ENCODE peak calls at places on chromosomes 2 and 18, in seven cellular contexts. K is breast epithelium, A is heart left ventricle, O is testis, Q is adrenal gland, G is lower leg skin, L is IMR-90. U is an unnamed sample.
A peak's percentile ranks its signal among the peaks of the same experiment; 100 is the strongest.

GRCh38 chr2:108776475-108776874 is 10.1 kb upstream of the CCDC138 start:
- DNase-seq in K (no peak), G (no peak), Q (no peak), A (no peak), O (no peak), L (no peak), U (no peak)

GRCh38 chr2:118668431-118669424 is 178.7 kb downstream of the EN1 start:
- DNase-seq in Q (no peak), A (no peak), O (no peak), K (no peak), L (peak; percentile 95), G (peak; percentile 34), U (no peak)

GRCh38 chr18:46712406-46712805 is 44.4 kb downstream of the ST8SIA5 start:
- DNase-seq in O (peak; percentile 38), A (peak; percentile 61), K (no peak), L (peak; percentile 58), G (no peak), Q (peak; percentile 86), U (no peak)

GRCh38 chr2:10329880-10330699 is 27.4 kb downstream of the HPCAL1 start:
- DNase-seq in Q (peak; percentile 88), A (no peak), O (no peak), K (no peak), G (no peak), L (peak; percentile 67), U (no peak)

GRCh38 chr18:63161728-63162195 is 157.8 kb downstream of the BCL2 start:
- DNase-seq in K (peak; percentile 73), O (peak; percentile 84), L (peak; percentile 93), G (peak; percentile 90), Q (peak; percentile 84), A (peak; percentile 60), U (peak; percentile 75)

GRCh38 chr2:54030814-54031213 is 60.0 kb upstream of the PSME4 start:
- DNase-seq in O (no peak), Q (no peak), A (no peak), L (no peak), G (no peak), K (no peak), U (no peak)

GRCh38 chr2:25294573-25295462 is 46.9 kb downstream of the DNMT3A start:
- DNase-seq in L (peak; percentile 24), K (peak; percentile 47), O (peak; percentile 84), G (peak; percentile 65), Q (peak; percentile 87), A (peak; percentile 92), U (peak; percentile 71)

GRCh38 chr2:226831266-226831665 is 4.6 kb upstream of the RHBDD1 start:
- DNase-seq in G (no peak), L (no peak), A (no peak), O (no peak), K (no peak), Q (no peak), U (no peak)

GRCh38 chr2:131408176-131408575 is 44.2 kb upstream of the RAB6D start:
- DNase-seq in Q (no peak), G (no peak), L (no peak), K (no peak), A (no peak), O (no peak), U (no peak)

GRCh38 chr2:134331081-134331480 is 77.2 kb downstream of the MGAT5 start:
- DNase-seq in L (no peak), Q (no peak), A (no peak), G (no peak), O (no peak), K (no peak), U (no peak)

GRCh38 chr18:61992923-61993322 is 100.1 kb upstream of the RNF152 start:
- DNase-seq in A (no peak), O (no peak), Q (no peak), L (peak; percentile 72), K (no peak), G (no peak), U (no peak)

GRCh38 chr2:236080412-236080811 is 87.8 kb downstream of the GBX2 start:
- DNase-seq in L (no peak), O (no peak), A (no peak), K (no peak), G (no peak), Q (no peak), U (no peak)

GRCh38 chr2:55768991-55769390 is 75.3 kb upstream of the PNPT1 start:
- DNase-seq in G (no peak), O (no peak), K (no peak), L (no peak), Q (no peak), A (no peak), U (no peak)

GRCh38 chr18:51610481-51610880 is 413.0 kb upstream of the MEX3C start:
- DNase-seq in K (no peak), G (no peak), L (no peak), O (no peak), A (no peak), Q (no peak), U (no peak)

GRCh38 chr2:232800166-232800565 is 23.8 kb upstream of the KCNJ13 start:
- DNase-seq in G (no peak), Q (no peak), O (no peak), K (no peak), A (no peak), L (no peak), U (no peak)

GRCh38 chr2:230775737-230776136 is 63.1 kb downstream of the CAB39 start:
- DNase-seq in K (no peak), G (no peak), O (no peak), A (no peak), L (no peak), Q (no peak), U (no peak)

GRCh38 chr2:23037596-23037995 is 347.4 kb upstream of the KLHL29 start:
- DNase-seq in K (no peak), L (no peak), O (no peak), G (no peak), Q (no peak), A (no peak), U (no peak)

GRCh38 chr2:9165625-9166024 is 41.0 kb upstream of the ASAP2 start:
- DNase-seq in A (peak; percentile 63), Q (no peak), K (peak; percentile 40), L (peak; percentile 68), G (no peak), O (no peak), U (no peak)

GRCh38 chr2:127611076-127611925 is 34.7 kb upstream of the GPR17 start:
- DNase-seq in G (no peak), L (no peak), K (no peak), A (no peak), O (no peak), Q (no peak), U (peak; percentile 7)

GRCh38 chr2:1628893-1629292 is 115.4 kb downstream of the PXDN start:
- DNase-seq in L (peak; percentile 74), Q (peak; percentile 31), O (no peak), G (peak; percentile 82), K (peak; percentile 80), A (no peak), U (peak; percentile 67)

GRCh38 chr2:206993512-206993911 is 54.2 kb downstream of the CPO start:
- DNase-seq in O (no peak), K (no peak), L (peak; percentile 28), Q (no peak), A (no peak), G (no peak), U (no peak)

GRCh38 chr18:78303519-78303918 is 676.1 kb upstream of the SALL3 start:
- DNase-seq in O (no peak), G (no peak), Q (no peak), A (no peak), L (no peak), K (no peak), U (no peak)

GRCh38 chr2:34529965-34530364 is 930.9 kb upstream of the FAM98A start:
- DNase-seq in O (no peak), K (no peak), G (no peak), A (no peak), L (no peak), Q (no peak), U (no peak)

GRCh38 chr2:34534341-34534740 is 935.2 kb upstream of the FAM98A start:
- DNase-seq in Q (no peak), L (no peak), O (no peak), G (no peak), A (no peak), K (no peak), U (no peak)

DNA sequence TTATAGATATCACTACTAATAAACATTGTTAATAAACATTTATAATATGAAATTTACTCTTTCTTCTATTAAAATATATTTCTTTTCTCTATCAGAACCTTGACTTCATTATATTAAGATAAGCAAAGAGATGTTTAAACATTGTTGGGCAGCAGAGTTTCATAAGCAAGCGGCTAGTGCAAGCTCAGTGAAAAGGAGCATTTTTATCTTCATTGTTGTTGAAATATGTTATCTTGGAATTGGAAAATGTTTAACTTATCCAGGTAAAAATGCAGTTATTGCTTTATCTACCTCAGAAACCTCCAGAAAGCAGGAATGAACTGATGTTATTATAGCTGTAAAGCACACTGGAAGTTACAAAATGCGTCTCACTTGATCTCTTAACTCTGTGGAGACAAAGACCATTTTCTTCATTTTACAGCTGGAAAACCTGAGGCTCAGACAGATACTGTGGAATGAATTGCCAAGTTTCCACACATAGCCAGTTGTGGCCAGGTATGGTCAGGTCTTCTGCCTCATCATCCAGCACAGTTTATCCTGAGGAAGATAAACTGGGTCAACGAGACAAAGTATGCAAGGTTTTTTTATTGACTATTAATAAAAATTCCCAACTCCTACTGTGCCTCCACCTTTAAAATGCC is 934.6 kb upstream of the FAM98A start:
- DNase-seq in L (no peak), K (no peak), Q (no peak), O (no peak), A (no peak), G (no peak), U (no peak)
- TF ChIP-seq POLR2A in L (no peak), K (no peak), Q (no peak), O (no peak), A (no peak), G (no peak), U (no peak)

DNA sequence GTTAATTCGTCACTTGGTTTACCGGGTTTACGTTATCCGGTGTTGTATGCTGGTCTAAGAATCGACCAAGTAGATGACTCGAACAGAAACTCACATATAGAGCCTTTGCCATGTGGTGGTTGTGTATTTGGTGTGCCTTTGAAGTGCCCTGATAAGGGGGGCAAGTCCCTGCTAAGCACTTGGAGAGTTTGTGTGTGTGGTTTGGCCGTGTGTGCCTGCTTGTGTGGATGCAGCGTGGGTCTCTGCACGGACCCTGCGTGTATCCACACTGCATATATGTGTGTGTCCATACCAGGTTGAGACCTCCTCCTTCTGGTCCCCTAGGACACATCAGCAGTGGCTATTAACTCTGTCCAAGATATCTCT is 2.4 kb upstream of the CELF4 start:
- DNase-seq in G (no peak), L (no peak), A (no peak), Q (no peak), O (no peak), K (no peak), U (no peak)
- H3K4me3 ChIP-seq in G (no peak overlapping the region), L (no peak overlapping the region), A (peak overlapping the region; percentile 64), Q (peak overlapping the region; percentile 60), O (no peak overlapping the region), K (peak overlapping the region; percentile 54), U (no peak overlapping the region)

DNA sequence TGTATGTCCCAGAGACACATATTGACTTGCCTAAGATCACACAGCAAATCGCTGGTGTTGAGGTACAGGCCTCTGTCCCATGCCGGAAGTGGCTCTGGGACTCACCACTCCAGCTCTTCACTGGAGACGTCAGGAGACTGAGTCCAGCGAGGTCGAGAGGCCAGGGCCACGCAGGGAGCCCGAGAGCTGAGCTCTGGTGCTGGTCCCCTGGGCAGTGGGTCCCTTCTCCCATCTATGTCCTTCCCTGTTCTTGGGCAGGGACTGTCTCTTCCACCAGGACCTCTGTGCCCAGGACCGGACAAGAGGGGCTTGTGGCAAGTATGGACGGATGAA is 62.4 kb upstream of the TWIST2 start:
- DNase-seq in G (no peak), L (no peak), K (no peak), Q (no peak), A (no peak), O (no peak), U (no peak)
- TF ChIP-seq POLR2A in G (no peak), L (no peak), K (no peak), Q (no peak), A (no peak), O (no peak), U (no peak)

GRCh38 chr2:70191244-70191735 is 471 bp upstream of the C2orf42 start:
- DNase-seq in G (no peak), O (no peak), Q (no peak), A (no peak), L (no peak), K (no peak), U (no peak)
- H3K4me3 ChIP-seq in G (no peak overlapping the region), O (peak overlapping the region; percentile 76), Q (peak overlapping the region; percentile 84), A (peak overlapping the region; percentile 96), L (peak overlapping the region; percentile 34), K (peak overlapping the region; percentile 79), U (peak overlapping the region; percentile 88)